ENCODE peak calls at places on chromosomes 16 and 17, in four cellular contexts. Q is IMR-90, T is A549, P is GM12878. C is an unnamed sample.

GRCh38 chr16:12548270-12548983 is 255.3 kb downstream of the CPPED1 start:
- DNase-seq in Q (no peak), T (no peak), P (peak), C (no peak)

GRCh38 chr16:89409161-89409711 is 81.1 kb downstream of the ANKRD11 start:
- DNase-seq in Q (peak), T (no peak), P (no peak), C (no peak)

GRCh38 chr16:66603537-66604375 is 748 bp upstream of the CMTM3 start:
- DNase-seq in Q (peak), T (peak), P (no peak), C (peak)

GRCh38 chr16:79217375-79218011 is 383.0 kb downstream of the MAF start:
- DNase-seq in Q (no peak), T (no peak), P (no peak), C (no peak)

GRCh38 chr17:2680961-2681360 is 30.6 kb downstream of the CLUH start:
- DNase-seq in Q (no peak), T (no peak), P (no peak), C (no peak)

GRCh38 chr17:77286641-77287431 is 146.1 kb downstream of the SEC14L1 start:
- DNase-seq in Q (peak), T (peak), P (no peak), C (peak)

GRCh38 chr17:61409301-61410099 is 9.9 kb downstream of the TBX2 start:
- DNase-seq in Q (peak), T (peak), P (no peak), C (peak)

GRCh38 chr17:58195518-58196123 is 3.1 kb downstream of the EPX start:
- DNase-seq in Q (no peak), T (no peak), P (no peak), C (no peak)

GRCh38 chr17:35768796-35769195 is 8.1 kb downstream of the C17orf50 start:
- DNase-seq in Q (no peak), T (no peak), P (no peak), C (no peak)

GRCh38 chr16:87789437-87790277 is 23.9 kb upstream of the KLHDC4 start:
- DNase-seq in Q (peak), T (peak), P (no peak), C (no peak)

GRCh38 chr16:67459066-67459857 is 21.7 kb downstream of the ATP6V0D1 start:
- DNase-seq in Q (no peak), T (no peak), P (no peak), C (no peak)

GRCh38 chr16:13904179-13904691 is 15.7 kb upstream of the ERCC4 start:
- DNase-seq in Q (no peak), T (no peak), P (no peak), C (no peak)

GRCh38 chr16:13510425-13511151 is 409.4 kb upstream of the ERCC4 start:
- DNase-seq in Q (no peak), T (no peak), P (no peak), C (peak)

GRCh38 chr17:54892360-54892759 is 8.3 kb upstream of the TOM1L1 start:
- DNase-seq in Q (no peak), T (no peak), P (no peak), C (no peak)

GRCh38 chr16:80672379-80672778 is 131.6 kb downstream of the DYNLRB2 start:
- DNase-seq in Q (no peak), T (no peak), P (no peak), C (no peak)

GRCh38 chr17:64323774-64324173 is 60.7 kb upstream of the TEX2 start:
- DNase-seq in Q (no peak), T (no peak), P (no peak), C (no peak)

DNA sequence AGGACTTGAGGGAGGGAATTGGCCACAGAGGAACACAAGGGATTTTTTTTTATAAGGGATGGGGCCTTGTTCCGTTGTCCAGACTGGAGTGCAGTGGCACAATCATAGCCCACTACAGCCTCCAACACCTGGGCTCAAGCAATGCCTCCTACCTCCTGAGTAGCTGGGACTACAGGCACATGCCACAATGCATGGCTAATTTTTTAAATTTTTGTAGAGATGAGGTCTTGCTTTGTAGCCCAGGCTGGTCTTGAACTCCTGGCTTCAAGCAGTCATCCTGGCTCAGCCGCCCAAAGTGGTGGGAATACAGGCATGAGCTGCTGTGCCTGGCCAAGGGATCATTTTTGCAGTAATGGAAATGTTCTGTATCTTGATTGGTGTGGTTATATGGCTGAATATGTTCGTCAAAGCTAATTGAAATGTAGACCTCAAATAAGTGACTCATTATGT is 56.9 kb downstream of the VMP1 start:
- DNase-seq in Q (peak), T (no peak), P (no peak), C (no peak)
- TF ChIP-seq ELK1 in Q (no peak), T (no peak), P (no peak), C (no peak)

DNA sequence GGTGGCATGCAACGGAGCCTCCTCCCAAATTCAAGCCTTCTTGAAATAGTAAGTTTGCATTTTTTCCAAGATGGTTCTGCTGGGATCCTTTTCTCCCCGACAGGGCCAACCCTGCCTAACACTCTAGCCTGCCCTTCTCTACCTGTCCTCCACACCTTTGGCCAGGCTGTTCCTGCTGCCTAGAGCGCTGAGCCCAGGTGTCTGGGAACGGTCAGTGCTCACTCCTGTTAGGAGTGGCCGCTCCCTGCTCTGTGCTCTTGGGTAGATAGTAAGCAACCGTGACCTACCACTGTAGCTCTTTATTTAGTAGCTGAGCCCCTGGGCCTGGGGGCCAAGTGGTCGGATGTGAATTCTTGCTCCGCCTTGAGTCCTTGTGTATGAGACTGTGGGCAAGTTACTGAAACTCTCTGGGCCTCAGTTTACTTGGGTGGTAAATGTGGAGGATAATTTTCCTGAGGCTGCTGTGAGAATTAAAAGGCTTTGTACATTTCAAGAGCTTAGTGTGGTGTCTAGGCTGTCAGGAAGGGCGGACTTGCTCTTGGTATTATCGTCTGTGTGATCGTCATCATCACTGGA is 44.0 kb upstream of the GSE1 start:
- DNase-seq in Q (no peak), T (no peak), P (no peak), C (no peak)
- TF ChIP-seq ELK1 in Q (no peak), T (no peak), P (no peak), C (no peak)

GRCh38 chr17:81396722-81397313 is 1.6 kb downstream of the BAHCC1 start:
- DNase-seq in Q (no peak), T (peak), P (no peak), C (no peak)
- TF ChIP-seq ELK1 in Q (no peak), T (no peak), P (no peak), C (no peak)

DNA sequence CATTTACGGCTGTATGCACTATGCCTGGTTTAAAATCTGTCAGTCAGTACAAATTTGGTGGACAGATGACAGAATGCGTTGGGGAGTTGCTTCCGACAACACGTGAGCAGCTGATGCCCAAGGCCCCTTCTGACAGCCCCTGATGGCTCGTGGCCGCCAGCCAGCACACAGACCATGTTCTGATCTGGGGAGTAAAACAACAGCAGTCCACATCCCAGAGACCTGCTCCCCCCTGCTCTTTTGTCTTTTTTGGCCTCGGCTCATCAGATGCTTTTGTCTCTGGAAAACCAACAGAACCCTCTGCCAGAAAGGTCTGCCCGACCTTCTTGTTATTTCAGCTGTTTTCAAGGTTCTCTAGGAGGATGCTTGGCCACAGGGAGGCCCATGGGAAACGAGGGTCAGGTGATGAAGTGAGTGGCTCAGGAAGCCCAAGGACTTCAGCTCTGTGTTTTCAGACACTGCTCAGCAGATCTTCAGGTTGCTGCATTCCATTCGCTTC is 10.8 kb downstream of the ARSG start:
- DNase-seq in Q (peak), T (no peak), P (no peak), C (no peak)
- TF ChIP-seq ELK1 in Q (no peak), T (no peak), P (no peak), C (no peak)

GRCh38 chr17:48747445-48748363 is 19.2 kb upstream of the HOXB13 start:
- DNase-seq in Q (no peak), T (no peak), P (no peak), C (no peak)

GRCh38 chr17:48748728-48749566 is 20.4 kb upstream of the HOXB13 start:
- DNase-seq in Q (no peak), T (no peak), P (no peak), C (no peak)

GRCh38 chr17:48751733-48752398 is 23.3 kb upstream of the HOXB13 start:
- DNase-seq in Q (no peak), T (no peak), P (no peak), C (no peak)

GRCh38 chr17:48751172-48751571 is 22.6 kb upstream of the HOXB13 start:
- DNase-seq in Q (no peak), T (no peak), P (no peak), C (no peak)

DNA sequence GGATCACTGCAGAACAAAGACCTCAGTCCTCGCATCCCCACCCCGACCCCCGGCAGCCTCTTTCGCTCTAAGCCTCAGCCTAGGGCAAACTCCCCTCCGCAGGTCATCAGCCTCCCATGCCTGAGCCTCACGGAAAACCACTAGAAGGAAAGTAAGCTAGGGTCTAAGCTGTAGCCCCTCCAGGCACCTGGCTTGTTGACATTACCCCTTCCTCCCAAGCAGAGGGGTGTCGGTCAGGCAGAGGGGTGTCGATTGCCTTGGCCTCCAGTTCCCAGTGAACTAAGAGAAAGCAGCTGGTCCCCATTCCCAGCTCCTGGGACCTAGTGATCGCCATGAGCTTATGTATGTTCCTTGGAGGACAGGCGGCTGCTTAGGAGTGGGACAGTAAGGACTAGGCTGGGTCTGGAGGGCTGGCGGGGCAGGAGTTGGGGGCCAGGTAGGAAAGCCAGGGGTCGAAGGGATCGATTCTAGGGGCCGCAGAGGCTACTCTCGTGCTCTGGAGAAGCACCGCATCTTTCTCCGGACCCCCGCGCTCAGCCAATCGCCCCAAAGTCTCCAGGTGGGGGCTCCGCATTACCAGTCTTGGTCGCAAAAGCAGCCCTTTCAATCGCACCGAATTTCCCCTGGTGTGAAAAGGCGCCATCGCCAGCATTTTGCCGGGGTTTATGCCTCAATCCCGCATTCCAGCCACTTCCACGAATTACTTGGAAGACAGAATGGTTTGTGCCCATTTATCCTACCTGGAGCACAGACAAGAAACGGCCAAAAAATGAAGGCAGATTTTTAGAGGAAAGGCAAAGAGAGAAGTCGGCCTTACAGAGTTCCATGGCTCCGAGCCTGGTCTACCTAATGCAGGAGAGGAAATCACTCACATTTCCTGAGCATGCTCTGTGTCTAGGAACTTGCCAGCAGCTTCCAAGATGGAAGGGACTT is 21.3 kb upstream of the HOXB13 start:
- DNase-seq in Q (no peak), T (no peak), P (no peak), C (no peak)
- TF ChIP-seq ELK1 in Q (no peak), T (no peak), P (no peak), C (no peak)